ENCODE peak calls at places on chromosome 21, in four cellular contexts. One of them, this sample, is unnamed.
A peak's percentile ranks its signal among the peaks of the same experiment; 100 is the strongest.

GRCh38 chr21:46128106-46128982 is 27.0 kb downstream of the FTCD start:
- DNase-seq in CD8-positive, alpha-beta T cell: no peak
- DNase-seq in lung: no peak
- DNase-seq in tibial artery: peak; percentile 20
- DNase-seq in this sample: no peak

GRCh38 chr21:44872568-44873355 is 728 bp downstream of the PTTG1IP start:
- DNase-seq in tibial artery: peak; percentile 45
- DNase-seq in lung: peak; percentile 56
- DNase-seq in CD8-positive, alpha-beta T cell: no peak
- DNase-seq in this sample: peak; percentile 40

GRCh38 chr21:37153935-37154350 is 80.9 kb downstream of the TTC3 start:
- DNase-seq in tibial artery: no peak
- DNase-seq in lung: no peak
- DNase-seq in CD8-positive, alpha-beta T cell: no peak
- DNase-seq in this sample: peak; percentile 81

GRCh38 chr21:43961382-43961909 is 50.7 kb upstream of the TRAPPC10 start:
- DNase-seq in CD8-positive, alpha-beta T cell: no peak
- DNase-seq in lung: no peak
- DNase-seq in tibial artery: no peak
- DNase-seq in this sample: no peak

GRCh38 chr21:44054710-44055109 is 42.6 kb downstream of the TRAPPC10 start:
- DNase-seq in tibial artery: no peak
- DNase-seq in lung: no peak
- DNase-seq in CD8-positive, alpha-beta T cell: no peak
- DNase-seq in this sample: no peak

GRCh38 chr21:44897326-44898010 is 23.2 kb downstream of the ITGB2 start:
- DNase-seq in tibial artery: peak; percentile 50
- DNase-seq in lung: no peak
- DNase-seq in CD8-positive, alpha-beta T cell: no peak
- DNase-seq in this sample: no peak

GRCh38 chr21:45379171-45379900 is 25.6 kb upstream of the COL18A1 start:
- DNase-seq in tibial artery: no peak
- DNase-seq in lung: no peak
- DNase-seq in CD8-positive, alpha-beta T cell: no peak
- DNase-seq in this sample: no peak

GRCh38 chr21:15003463-15004135 is 61.2 kb downstream of the NRIP1 start:
- DNase-seq in tibial artery: no peak
- DNase-seq in lung: no peak
- DNase-seq in CD8-positive, alpha-beta T cell: no peak
- DNase-seq in this sample: peak; percentile 61

GRCh38 chr21:38439957-38440356 is 58.3 kb downstream of the ERG start:
- DNase-seq in tibial artery: no peak
- DNase-seq in CD8-positive, alpha-beta T cell: no peak
- DNase-seq in lung: no peak
- DNase-seq in this sample: no peak

GRCh38 chr21:21238882-21239400 is 240.7 kb downstream of the NCAM2 start:
- DNase-seq in CD8-positive, alpha-beta T cell: no peak
- DNase-seq in tibial artery: no peak
- DNase-seq in lung: no peak
- DNase-seq in this sample: no peak

GRCh38 chr21:45983981-45984551 is 2.5 kb downstream of the COL6A1 start:
- DNase-seq in tibial artery: peak; percentile 51
- DNase-seq in lung: no peak
- DNase-seq in CD8-positive, alpha-beta T cell: no peak
- DNase-seq in this sample: peak; percentile 11

GRCh38 chr21:45003331-45004058 is 63.7 kb downstream of the SLX9 start:
- DNase-seq in lung: no peak
- DNase-seq in CD8-positive, alpha-beta T cell: no peak
- DNase-seq in tibial artery: peak; percentile 22
- DNase-seq in this sample: no peak

GRCh38 chr21:15275615-15276228 is 210.9 kb upstream of the NRIP1 start:
- DNase-seq in tibial artery: no peak
- DNase-seq in lung: no peak
- DNase-seq in CD8-positive, alpha-beta T cell: no peak
- DNase-seq in this sample: no peak

GRCh38 chr21:39132248-39132647 is 51.0 kb downstream of the PSMG1 start:
- DNase-seq in CD8-positive, alpha-beta T cell: no peak
- DNase-seq in lung: no peak
- DNase-seq in tibial artery: no peak
- DNase-seq in this sample: no peak

DNA sequence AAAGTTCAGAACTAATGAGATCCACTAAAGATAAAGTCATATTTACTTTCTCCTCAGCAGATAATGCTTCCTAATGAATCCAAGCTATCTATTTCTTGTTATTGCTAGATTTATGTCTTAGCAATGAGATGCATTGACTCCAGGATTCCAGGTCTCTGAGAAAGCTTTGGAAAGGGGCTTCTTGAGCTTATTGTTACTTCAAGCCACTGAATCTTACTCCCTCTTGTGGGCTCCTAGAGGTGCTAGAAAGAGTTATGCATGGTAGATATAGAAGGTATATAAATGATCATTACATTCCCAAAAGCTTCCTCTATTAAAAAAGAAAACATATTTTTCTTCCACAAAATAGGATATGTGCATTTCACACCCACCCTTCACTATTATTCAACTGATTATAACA is 246.4 kb upstream of the ADAMTS5 start:
- DNase-seq in tibial artery: no peak
- DNase-seq in CD8-positive, alpha-beta T cell: no peak
- DNase-seq in lung: no peak
- DNase-seq in this sample: no peak
- H3K9me3 ChIP-seq in tibial artery: no peaks in the 10 kb centered on the region
- H3K9me3 ChIP-seq in CD8-positive, alpha-beta T cell: no peaks in the 10 kb centered on the region
- H3K9me3 ChIP-seq in lung: no peaks in the 10 kb centered on the region
- H3K9me3 ChIP-seq in this sample: no peaks in the 10 kb centered on the region

DNA sequence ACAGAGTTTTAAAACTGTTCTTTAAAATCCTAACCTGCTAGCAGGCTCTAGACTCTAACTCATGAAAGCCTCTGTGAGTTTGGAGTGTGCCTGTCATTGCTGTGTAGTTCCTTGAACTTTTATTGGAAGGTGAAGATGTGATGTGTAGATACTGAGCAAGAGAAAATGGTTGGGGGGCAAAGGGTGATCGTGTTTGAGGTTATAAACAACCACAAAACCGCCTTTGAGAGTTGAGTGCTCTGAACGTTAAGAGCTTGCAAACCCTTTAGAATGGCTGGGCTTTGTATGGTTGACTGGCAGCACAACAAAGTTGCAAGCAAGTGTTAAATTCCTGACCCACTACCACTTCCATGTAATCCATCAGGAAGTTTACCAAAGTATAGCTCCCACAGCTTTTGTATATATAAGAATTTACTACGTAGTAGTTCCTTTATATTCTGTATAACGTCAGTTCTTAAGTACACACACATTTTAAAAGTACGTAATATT is 19.6 kb downstream of the BACE2 start:
- DNase-seq in lung: no peak
- DNase-seq in tibial artery: no peak
- DNase-seq in CD8-positive, alpha-beta T cell: no peak
- DNase-seq in this sample: no peak
- H3K9me3 ChIP-seq in lung: peaks cover 3% of the 10 kb centered on the region
- H3K9me3 ChIP-seq in tibial artery: no peaks in the 10 kb centered on the region
- H3K9me3 ChIP-seq in CD8-positive, alpha-beta T cell: no peaks in the 10 kb centered on the region
- H3K9me3 ChIP-seq in this sample: no peaks in the 10 kb centered on the region

GRCh38 chr21:27269646-27270045 is 302.8 kb upstream of the ADAMTS5 start:
- DNase-seq in lung: no peak
- DNase-seq in tibial artery: no peak
- DNase-seq in CD8-positive, alpha-beta T cell: no peak
- DNase-seq in this sample: no peak

GRCh38 chr21:27265492-27265891 is 298.6 kb upstream of the ADAMTS5 start:
- DNase-seq in CD8-positive, alpha-beta T cell: no peak
- DNase-seq in tibial artery: no peak
- DNase-seq in lung: no peak
- DNase-seq in this sample: no peak

DNA sequence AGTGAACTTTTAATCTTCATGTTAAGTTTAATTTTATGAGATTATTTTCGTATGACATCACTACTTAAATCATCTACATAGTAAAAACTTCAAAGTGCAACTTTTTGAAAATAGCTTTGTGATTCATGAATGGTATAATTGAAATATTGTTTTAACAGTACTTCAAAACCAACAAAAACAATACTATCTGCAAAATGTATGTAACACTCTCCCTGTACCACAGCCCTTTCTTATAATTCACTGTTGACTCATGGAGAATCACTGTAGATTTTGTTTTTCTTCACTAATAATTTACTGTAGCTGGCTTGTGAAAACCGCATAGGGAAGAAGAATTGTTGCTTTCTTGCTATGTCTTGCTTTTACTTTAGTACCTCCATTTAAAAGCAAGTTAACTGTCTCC is 301.4 kb upstream of the ADAMTS5 start:
- DNase-seq in tibial artery: no peak
- DNase-seq in CD8-positive, alpha-beta T cell: no peak
- DNase-seq in lung: no peak
- DNase-seq in this sample: no peak
- H3K9me3 ChIP-seq in tibial artery: no peaks in the 10 kb centered on the region
- H3K9me3 ChIP-seq in CD8-positive, alpha-beta T cell: no peaks in the 10 kb centered on the region
- H3K9me3 ChIP-seq in lung: no peaks in the 10 kb centered on the region
- H3K9me3 ChIP-seq in this sample: no peaks in the 10 kb centered on the region

GRCh38 chr21:19031956-19032355 is 628.4 kb upstream of the TMPRSS15 start:
- DNase-seq in tibial artery: no peak
- DNase-seq in lung: no peak
- DNase-seq in CD8-positive, alpha-beta T cell: no peak
- DNase-seq in this sample: no peak
- H3K9me3 ChIP-seq in tibial artery: no peaks in the 10 kb centered on the region
- H3K9me3 ChIP-seq in lung: no peaks in the 10 kb centered on the region
- H3K9me3 ChIP-seq in CD8-positive, alpha-beta T cell: no peaks in the 10 kb centered on the region
- H3K9me3 ChIP-seq in this sample: no peaks in the 10 kb centered on the region